ENCODE peak calls at places on chromosomes 11 and 22, in eight cellular contexts. One of them, this sample, is unnamed.

GRCh38 chr22:30408388-30409101 is 11.7 kb downstream of the SEC14L2 start:
- DNase-seq in epithelial cell of esophagus: peak
- DNase-seq in Caco-2: no peak
- DNase-seq in WERI-Rb-1: no peak
- DNase-seq in DND-41: no peak
- DNase-seq in kidney: no peak
- DNase-seq in A549: no peak
- DNase-seq in AG04450: no peak
- DNase-seq in this sample: no peak

GRCh38 chr11:84437129-84438123 is 1151.3 kb upstream of the CCDC90B start:
- DNase-seq in WERI-Rb-1: no peak
- DNase-seq in DND-41: no peak
- DNase-seq in AG04450: no peak
- DNase-seq in epithelial cell of esophagus: peak
- DNase-seq in Caco-2: peak
- DNase-seq in A549: peak
- DNase-seq in kidney: peak
- DNase-seq in this sample: no peak

GRCh38 chr22:29751669-29752068 is 15.1 kb downstream of the ZMAT5 start:
- DNase-seq in WERI-Rb-1: no peak
- DNase-seq in epithelial cell of esophagus: no peak
- DNase-seq in DND-41: no peak
- DNase-seq in kidney: no peak
- DNase-seq in A549: no peak
- DNase-seq in Caco-2: no peak
- DNase-seq in AG04450: no peak
- DNase-seq in this sample: no peak

GRCh38 chr22:36977401-36977861 is 41.8 kb downstream of the TST start:
- DNase-seq in WERI-Rb-1: peak
- DNase-seq in kidney: peak
- DNase-seq in epithelial cell of esophagus: no peak
- DNase-seq in DND-41: peak
- DNase-seq in AG04450: no peak
- DNase-seq in Caco-2: peak
- DNase-seq in A549: peak
- DNase-seq in this sample: peak

GRCh38 chr22:43346521-43346929 is 3.4 kb upstream of the SCUBE1 start:
- DNase-seq in WERI-Rb-1: peak
- DNase-seq in A549: peak
- DNase-seq in DND-41: peak
- DNase-seq in epithelial cell of esophagus: peak
- DNase-seq in kidney: peak
- DNase-seq in Caco-2: peak
- DNase-seq in AG04450: no peak
- DNase-seq in this sample: peak

GRCh38 chr11:93432247-93432646 is 101.7 kb downstream of the DEUP1 start:
- DNase-seq in DND-41: no peak
- DNase-seq in A549: no peak
- DNase-seq in kidney: no peak
- DNase-seq in AG04450: no peak
- DNase-seq in epithelial cell of esophagus: no peak
- DNase-seq in WERI-Rb-1: no peak
- DNase-seq in Caco-2: no peak
- DNase-seq in this sample: no peak

GRCh38 chr11:2711161-2711560 is 11.4 kb upstream of the KCNQ1OT1 start:
- DNase-seq in Caco-2: no peak
- DNase-seq in AG04450: no peak
- DNase-seq in A549: no peak
- DNase-seq in DND-41: no peak
- DNase-seq in epithelial cell of esophagus: no peak
- DNase-seq in kidney: no peak
- DNase-seq in WERI-Rb-1: no peak
- DNase-seq in this sample: no peak

GRCh38 chr11:72970557-72971118 is 156.4 kb downstream of the ATG16L2 start:
- DNase-seq in DND-41: peak
- DNase-seq in epithelial cell of esophagus: no peak
- DNase-seq in kidney: no peak
- DNase-seq in WERI-Rb-1: no peak
- DNase-seq in Caco-2: no peak
- DNase-seq in A549: no peak
- DNase-seq in AG04450: no peak
- DNase-seq in this sample: no peak

GRCh38 chr11:134514354-134514951 is 102.4 kb upstream of the B3GAT1 start:
- DNase-seq in AG04450: no peak
- DNase-seq in Caco-2: no peak
- DNase-seq in epithelial cell of esophagus: no peak
- DNase-seq in A549: no peak
- DNase-seq in kidney: peak
- DNase-seq in WERI-Rb-1: peak
- DNase-seq in DND-41: no peak
- DNase-seq in this sample: no peak

GRCh38 chr11:61955031-61955415 is 4.9 kb downstream of the BEST1 start:
- DNase-seq in kidney: peak
- DNase-seq in Caco-2: peak
- DNase-seq in WERI-Rb-1: peak
- DNase-seq in A549: peak
- DNase-seq in AG04450: no peak
- DNase-seq in epithelial cell of esophagus: peak
- DNase-seq in DND-41: no peak
- DNase-seq in this sample: peak

GRCh38 chr11:30281476-30282288 is 41.2 kb upstream of the ARL14EP start:
- DNase-seq in kidney: no peak
- DNase-seq in WERI-Rb-1: no peak
- DNase-seq in epithelial cell of esophagus: no peak
- DNase-seq in A549: no peak
- DNase-seq in AG04450: no peak
- DNase-seq in Caco-2: no peak
- DNase-seq in DND-41: no peak
- DNase-seq in this sample: no peak

GRCh38 chr11:12692238-12693074 is 18.2 kb downstream of the TEAD1 start:
- DNase-seq in WERI-Rb-1: peak
- DNase-seq in kidney: peak
- DNase-seq in A549: peak
- DNase-seq in epithelial cell of esophagus: peak
- DNase-seq in AG04450: peak
- DNase-seq in Caco-2: peak
- DNase-seq in DND-41: no peak
- DNase-seq in this sample: peak

GRCh38 chr11:91872216-91872615 is 352.4 kb upstream of the FAT3 start:
- DNase-seq in epithelial cell of esophagus: no peak
- DNase-seq in AG04450: no peak
- DNase-seq in kidney: no peak
- DNase-seq in DND-41: no peak
- DNase-seq in WERI-Rb-1: no peak
- DNase-seq in A549: no peak
- DNase-seq in Caco-2: no peak
- DNase-seq in this sample: no peak

GRCh38 chr22:43262990-43263644 is 76.2 kb upstream of the TTLL12 start:
- DNase-seq in epithelial cell of esophagus: peak
- DNase-seq in Caco-2: peak
- DNase-seq in WERI-Rb-1: no peak
- DNase-seq in AG04450: no peak
- DNase-seq in DND-41: peak
- DNase-seq in kidney: peak
- DNase-seq in A549: no peak
- DNase-seq in this sample: no peak

GRCh38 chr22:19800761-19801244 is 40.2 kb downstream of the TBX1 start:
- DNase-seq in DND-41: no peak
- DNase-seq in A549: peak
- DNase-seq in WERI-Rb-1: peak
- DNase-seq in Caco-2: peak
- DNase-seq in kidney: peak
- DNase-seq in AG04450: no peak
- DNase-seq in epithelial cell of esophagus: peak
- DNase-seq in this sample: peak

GRCh38 chr11:125394306-125394705 is 101.8 kb downstream of the FEZ1 start:
- DNase-seq in A549: no peak
- DNase-seq in kidney: peak
- DNase-seq in WERI-Rb-1: no peak
- DNase-seq in Caco-2: no peak
- DNase-seq in epithelial cell of esophagus: no peak
- DNase-seq in DND-41: no peak
- DNase-seq in AG04450: no peak
- DNase-seq in this sample: no peak

GRCh38 chr11:28529046-28529445 is 420.9 kb downstream of the METTL15 start:
- DNase-seq in DND-41: no peak
- DNase-seq in AG04450: peak
- DNase-seq in WERI-Rb-1: no peak
- DNase-seq in A549: no peak
- DNase-seq in epithelial cell of esophagus: no peak
- DNase-seq in kidney: no peak
- DNase-seq in Caco-2: no peak
- DNase-seq in this sample: peak

GRCh38 chr22:48050836-48051235 is 1288.4 kb downstream of the TBC1D22A start:
- DNase-seq in kidney: no peak
- DNase-seq in WERI-Rb-1: no peak
- DNase-seq in Caco-2: no peak
- DNase-seq in DND-41: no peak
- DNase-seq in A549: no peak
- DNase-seq in epithelial cell of esophagus: no peak
- DNase-seq in AG04450: no peak
- DNase-seq in this sample: no peak

GRCh38 chr11:17385492-17385891 is 3.0 kb downstream of the KCNJ11 start:
- DNase-seq in DND-41: no peak
- DNase-seq in WERI-Rb-1: no peak
- DNase-seq in Caco-2: no peak
- DNase-seq in epithelial cell of esophagus: no peak
- DNase-seq in AG04450: no peak
- DNase-seq in A549: no peak
- DNase-seq in kidney: no peak
- DNase-seq in this sample: no peak

GRCh38 chr22:23831261-23831660 is 7.5 kb downstream of the DERL3 start:
- DNase-seq in AG04450: no peak
- DNase-seq in DND-41: no peak
- DNase-seq in WERI-Rb-1: no peak
- DNase-seq in Caco-2: no peak
- DNase-seq in A549: no peak
- DNase-seq in kidney: peak
- DNase-seq in epithelial cell of esophagus: no peak
- DNase-seq in this sample: no peak

GRCh38 chr11:35372565-35373283 is 46.6 kb downstream of the SLC1A2 start:
- DNase-seq in kidney: no peak
- DNase-seq in WERI-Rb-1: no peak
- DNase-seq in AG04450: no peak
- DNase-seq in epithelial cell of esophagus: peak
- DNase-seq in A549: no peak
- DNase-seq in Caco-2: no peak
- DNase-seq in DND-41: no peak
- DNase-seq in this sample: no peak

GRCh38 chr11:102346748-102347525 is at the start of gene BIRC2:
- DNase-seq in kidney: peak
- DNase-seq in DND-41: peak
- DNase-seq in WERI-Rb-1: peak
- DNase-seq in AG04450: peak
- DNase-seq in A549: peak
- DNase-seq in Caco-2: peak
- DNase-seq in epithelial cell of esophagus: peak
- DNase-seq in this sample: peak

GRCh38 chr11:70836071-70836470 is 416.3 kb downstream of the SHANK2 start:
- DNase-seq in AG04450: no peak
- DNase-seq in DND-41: no peak
- DNase-seq in kidney: peak
- DNase-seq in epithelial cell of esophagus: no peak
- DNase-seq in A549: no peak
- DNase-seq in WERI-Rb-1: no peak
- DNase-seq in Caco-2: no peak
- DNase-seq in this sample: no peak
- H3K4me3 ChIP-seq in AG04450: no peak
- H3K4me3 ChIP-seq in DND-41: no peak
- H3K4me3 ChIP-seq in kidney: no peak
- H3K4me3 ChIP-seq in epithelial cell of esophagus: no peak
- H3K4me3 ChIP-seq in A549: no peak
- H3K4me3 ChIP-seq in WERI-Rb-1: no peak
- H3K4me3 ChIP-seq in Caco-2: no peak
- H3K4me3 ChIP-seq in this sample: no peak

DNA sequence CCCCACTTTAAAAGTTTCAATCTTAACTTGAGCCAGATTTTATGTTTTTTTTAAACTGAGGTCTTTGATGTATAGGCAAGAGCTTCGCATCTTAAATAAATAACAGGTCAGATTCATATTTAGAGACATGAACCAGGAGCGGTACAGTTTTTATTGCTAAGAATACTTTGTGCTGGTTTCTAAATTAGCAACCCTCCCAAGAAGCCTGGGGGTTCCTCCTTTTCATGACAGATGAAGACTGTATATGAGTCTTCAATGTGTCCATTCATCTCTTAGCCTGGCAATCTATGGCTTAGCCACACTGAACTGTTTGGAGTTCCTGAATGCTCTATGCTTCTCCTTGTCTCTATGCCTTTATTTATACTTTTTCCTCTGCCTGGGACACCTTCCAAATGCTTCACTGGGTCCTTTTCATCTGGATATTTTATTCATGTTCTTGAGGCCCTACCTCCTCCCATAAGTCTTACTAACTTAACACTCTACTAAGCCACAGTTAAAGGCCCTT is 338.5 kb downstream of the INSC start:
- DNase-seq in AG04450: no peak
- DNase-seq in kidney: no peak
- DNase-seq in Caco-2: no peak
- DNase-seq in DND-41: no peak
- DNase-seq in epithelial cell of esophagus: no peak
- DNase-seq in WERI-Rb-1: no peak
- DNase-seq in A549: no peak
- DNase-seq in this sample: no peak
- TF ChIP-seq CTCF in AG04450: no peak
- TF ChIP-seq CTCF in kidney: no peak
- TF ChIP-seq CTCF in Caco-2: no peak
- TF ChIP-seq CTCF in DND-41: no peak
- TF ChIP-seq CTCF in epithelial cell of esophagus: no peak
- TF ChIP-seq CTCF in WERI-Rb-1: no peak
- TF ChIP-seq CTCF in A549: no peak
- TF ChIP-seq CTCF in this sample: no peak

GRCh38 chr11:74925281-74925680 is 23.6 kb downstream of the XRRA1 start:
- DNase-seq in kidney: no peak
- DNase-seq in A549: no peak
- DNase-seq in WERI-Rb-1: no peak
- DNase-seq in DND-41: no peak
- DNase-seq in AG04450: no peak
- DNase-seq in Caco-2: no peak
- DNase-seq in epithelial cell of esophagus: no peak
- DNase-seq in this sample: peak
- H3K4me3 ChIP-seq in kidney: no peak
- H3K4me3 ChIP-seq in A549: no peak
- H3K4me3 ChIP-seq in WERI-Rb-1: no peak
- H3K4me3 ChIP-seq in DND-41: no peak
- H3K4me3 ChIP-seq in AG04450: no peak
- H3K4me3 ChIP-seq in Caco-2: no peak
- H3K4me3 ChIP-seq in epithelial cell of esophagus: no peak
- H3K4me3 ChIP-seq in this sample: no peak

DNA sequence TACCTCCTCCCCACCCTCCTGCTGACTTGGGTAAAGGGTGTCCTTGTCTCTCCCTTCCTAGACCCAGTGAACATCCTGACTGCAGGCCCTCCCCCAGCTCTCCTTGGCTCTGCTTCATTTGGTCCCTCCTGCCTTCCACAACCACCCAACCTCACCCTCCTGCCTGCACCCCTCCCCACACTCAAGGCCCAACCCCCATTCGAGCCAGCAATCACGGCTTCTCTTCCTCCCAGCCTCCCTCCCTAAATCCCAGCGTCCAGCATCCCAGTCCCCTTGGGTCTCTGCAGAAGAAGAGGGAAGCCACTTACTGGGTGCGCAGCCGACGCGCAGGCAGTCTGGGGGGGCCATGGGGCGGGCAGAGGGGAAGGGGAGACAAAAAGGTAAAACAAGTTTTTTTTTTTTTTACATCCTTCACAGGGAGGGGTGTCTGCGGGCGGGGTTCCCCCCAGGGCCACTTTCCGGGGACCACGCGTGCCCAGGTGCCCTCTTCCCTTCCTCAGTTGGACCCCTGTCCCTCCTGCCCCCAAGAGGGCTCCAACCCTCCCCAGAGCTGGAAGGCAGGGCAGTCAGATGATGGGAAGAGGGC is 62.5 kb downstream of the SLC22A12 start:
- DNase-seq in AG04450: no peak
- DNase-seq in epithelial cell of esophagus: no peak
- DNase-seq in A549: no peak
- DNase-seq in Caco-2: no peak
- DNase-seq in kidney: peak
- DNase-seq in DND-41: no peak
- DNase-seq in WERI-Rb-1: no peak
- DNase-seq in this sample: no peak
- TF ChIP-seq CTCF in AG04450: no peak
- TF ChIP-seq CTCF in epithelial cell of esophagus: no peak
- TF ChIP-seq CTCF in A549: no peak
- TF ChIP-seq CTCF in Caco-2: no peak
- TF ChIP-seq CTCF in kidney: no peak
- TF ChIP-seq CTCF in DND-41: no peak
- TF ChIP-seq CTCF in WERI-Rb-1: no peak
- TF ChIP-seq CTCF in this sample: no peak

This sample was measured in cardiac fibroblast.